ENCODE peak calls at places on chromosomes 16 and 17, in seven cellular contexts. E is left ventricle myocardium inferior, L is testis, V is GM12864, P is spleen, U is heart right ventricle, Q is GM23338. G is an unnamed sample.

GRCh38 chr16:24896439-24896838 is 50.7 kb downstream of the SLC5A11 start:
- DNase-seq in E (no peak), V (peak), L (no peak), U (no peak), P (no peak), Q (no peak), G (no peak)

GRCh38 chr17:3812771-3813170 is 11.8 kb upstream of the ITGAE start:
- DNase-seq in U (no peak), E (no peak), L (peak), V (no peak), Q (no peak), P (no peak), G (no peak)

GRCh38 chr17:45231481-45232116 is 9.9 kb downstream of the FMNL1 start:
- DNase-seq in V (no peak), E (no peak), U (peak), Q (peak), P (peak), L (no peak), G (no peak)

GRCh38 chr16:76583466-76583865 is 306.3 kb downstream of the CNTNAP4 start:
- DNase-seq in E (peak), V (no peak), Q (no peak), U (peak), P (no peak), L (no peak), G (no peak)

GRCh38 chr16:48831081-48831722 is 221.2 kb upstream of the N4BP1 start:
- DNase-seq in P (no peak), V (no peak), Q (peak), L (peak), E (no peak), U (no peak), G (no peak)

GRCh38 chr16:72104905-72105304 is 11.3 kb downstream of the DHX38 start:
- DNase-seq in V (no peak), E (no peak), U (no peak), Q (no peak), L (no peak), P (no peak), G (no peak)

GRCh38 chr16:28183441-28183840 is 28.3 kb downstream of the XPO6 start:
- DNase-seq in P (no peak), V (no peak), L (no peak), Q (no peak), U (no peak), E (no peak), G (no peak)

GRCh38 chr17:81287741-81288430 is 7.2 kb downstream of the SLC38A10 start:
- DNase-seq in Q (no peak), L (no peak), E (no peak), U (no peak), V (no peak), P (no peak), G (no peak)

GRCh38 chr17:57715981-57716380 is 29.1 kb downstream of the CCDC182 start:
- DNase-seq in Q (no peak), L (no peak), P (no peak), E (no peak), U (no peak), V (no peak), G (no peak)

GRCh38 chr16:19899605-19899955 is 14.9 kb upstream of the GPRC5B start:
- DNase-seq in L (no peak), P (no peak), U (no peak), Q (no peak), V (no peak), E (no peak), G (no peak)

GRCh38 chr17:16989230-16989952 is 17.5 kb upstream of the TNFRSF13B start:
- DNase-seq in U (no peak), E (no peak), L (no peak), V (peak), P (no peak), Q (no peak), G (peak)

GRCh38 chr17:83125515-83126274 is 46.3 kb downstream of the METRNL start:
- DNase-seq in Q (no peak), V (no peak), L (peak), U (no peak), E (no peak), P (peak), G (no peak)

GRCh38 chr16:80105160-80105559 is 435.6 kb upstream of the DYNLRB2 start:
- DNase-seq in U (no peak), V (no peak), E (no peak), L (no peak), Q (no peak), P (no peak), G (no peak)

GRCh38 chr17:9192010-9192409 is 170.7 kb downstream of the NTN1 start:
- DNase-seq in L (no peak), E (no peak), P (no peak), V (no peak), Q (no peak), U (no peak), G (no peak)

GRCh38 chr17:74737299-74738050 is 419 bp downstream of the RAB37 start:
- DNase-seq in U (no peak), Q (peak), P (peak), L (no peak), E (no peak), V (no peak), G (peak)

GRCh38 chr16:2331199-2331931 is 9.2 kb downstream of the ABCA3 start:
- DNase-seq in P (no peak), E (no peak), L (no peak), Q (no peak), U (no peak), V (no peak), G (no peak)

GRCh38 chr16:53430363-53430762 is 3.9 kb upstream of the RBL2 start:
- DNase-seq in V (no peak), U (no peak), Q (no peak), E (no peak), P (no peak), L (no peak), G (no peak)

GRCh38 chr17:55298111-55298510 is 33.4 kb downstream of the HLF start:
- DNase-seq in E (no peak), U (no peak), P (no peak), L (no peak), V (no peak), Q (no peak), G (no peak)

GRCh38 chr17:20975566-20975965 is 67.2 kb downstream of the USP22 start:
- DNase-seq in V (no peak), Q (no peak), U (no peak), E (no peak), L (no peak), P (no peak), G (no peak)

GRCh38 chr17:17921192-17922082 is 50.8 kb downstream of the TOM1L2 start:
- DNase-seq in L (no peak), V (no peak), P (no peak), E (no peak), U (no peak), Q (peak), G (no peak)

GRCh38 chr17:68356520-68356919 is 65.2 kb downstream of the ARSG start:
- DNase-seq in L (no peak), V (peak), Q (no peak), P (peak), E (no peak), U (no peak), G (peak)

GRCh38 chr17:73819440-73820395 is 175.5 kb upstream of the SDK2 start:
- DNase-seq in U (no peak), Q (no peak), P (no peak), E (no peak), V (no peak), L (no peak), G (no peak)

GRCh38 chr16:17598968-17599367 is 128.2 kb upstream of the XYLT1 start:
- DNase-seq in Q (no peak), E (no peak), L (no peak), P (no peak), U (no peak), V (no peak), G (no peak)

GRCh38 chr16:84726670-84727467 is 27.1 kb downstream of the USP10 start:
- DNase-seq in Q (peak), L (no peak), E (peak), U (no peak), V (no peak), P (no peak), G (peak)

GRCh38 chr17:50107790-50108414 is 12.8 kb downstream of the PDK2 start:
- DNase-seq in Q (no peak), P (no peak), E (no peak), V (no peak), L (no peak), U (no peak), G (no peak)

GRCh38 chr16:10688291-10688690 is 6.4 kb downstream of the TEKT5 start:
- DNase-seq in E (no peak), L (no peak), P (no peak), Q (no peak), V (no peak), U (no peak), G (no peak)

GRCh38 chr16:3767333-3767977 is 50.1 kb upstream of the TRAP1 start:
- DNase-seq in L (peak), Q (no peak), V (no peak), U (no peak), E (no peak), P (no peak), G (no peak)
- TF ChIP-seq CTCF in L (no peak), Q (no peak), V (no peak), U (no peak), E (no peak), P (no peak), G (no peak)

GRCh38 chr16:89721644-89722391 is 481 bp downstream of the ZNF276 start:
- DNase-seq in Q (peak), E (peak), L (peak), V (no peak), U (peak), P (peak), G (peak)

GRCh38 chr16:89720859-89721643 is at the start of the genes VPS9D1 and ZNF276:
- DNase-seq in E (peak), U (peak), V (no peak), L (peak), P (peak), Q (peak), G (peak)

GRCh38 chr16:89722392-89723278 is 1.3 kb downstream of the ZNF276 start:
- DNase-seq in L (peak), E (peak), Q (peak), P (peak), U (peak), V (peak), G (peak)

GRCh38 chr16:89720520-89720858 is 209 bp downstream of the VPS9D1 start:
- DNase-seq in P (peak), V (no peak), Q (peak), E (peak), U (peak), L (peak), G (no peak)

GRCh38 chr16:89723279-89724250 is 2.2 kb downstream of the ZNF276 start:
- DNase-seq in E (peak), Q (no peak), V (no peak), L (peak), P (peak), U (peak), G (no peak)
- H3K4me3 ChIP-seq in E (peak), Q (no peak), V (peak), L (no peak), P (peak), U (peak), G (peak)

DNA sequence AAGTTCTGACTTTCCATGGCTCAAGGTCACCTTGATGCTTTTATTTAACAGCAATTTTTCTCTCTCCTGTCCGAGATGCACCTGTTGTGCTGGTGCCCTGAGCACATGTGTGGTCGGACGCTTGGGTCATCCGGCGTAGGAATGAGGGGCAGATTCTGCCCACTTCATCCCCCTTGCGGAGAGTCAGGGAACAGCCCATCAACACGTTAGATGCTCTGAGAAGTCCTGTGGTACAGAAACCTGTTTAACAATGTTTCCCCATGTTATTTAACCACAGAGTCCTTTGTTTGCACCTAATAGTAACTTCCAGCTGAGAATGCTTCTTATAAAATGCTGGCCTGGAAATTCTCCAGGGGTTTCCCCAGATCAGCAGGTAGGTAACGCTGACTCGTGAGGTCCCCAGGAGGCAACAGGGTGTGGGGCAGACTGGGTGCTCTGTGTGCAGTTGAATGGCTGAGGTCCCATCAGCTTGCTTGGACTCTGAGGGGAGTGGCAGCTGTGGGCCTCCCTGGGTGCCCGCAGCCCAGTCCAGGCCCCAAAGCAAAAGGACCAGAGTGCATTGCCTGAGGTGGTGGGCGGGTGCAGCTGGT is 17.8 kb downstream of the DOC2B start:
- DNase-seq in L (no peak), Q (peak), E (no peak), P (no peak), U (no peak), V (no peak), G (no peak)
- TF ChIP-seq CTCF in L (no peak), Q (peak), E (no peak), P (no peak), U (no peak), V (no peak), G (peak)

DNA sequence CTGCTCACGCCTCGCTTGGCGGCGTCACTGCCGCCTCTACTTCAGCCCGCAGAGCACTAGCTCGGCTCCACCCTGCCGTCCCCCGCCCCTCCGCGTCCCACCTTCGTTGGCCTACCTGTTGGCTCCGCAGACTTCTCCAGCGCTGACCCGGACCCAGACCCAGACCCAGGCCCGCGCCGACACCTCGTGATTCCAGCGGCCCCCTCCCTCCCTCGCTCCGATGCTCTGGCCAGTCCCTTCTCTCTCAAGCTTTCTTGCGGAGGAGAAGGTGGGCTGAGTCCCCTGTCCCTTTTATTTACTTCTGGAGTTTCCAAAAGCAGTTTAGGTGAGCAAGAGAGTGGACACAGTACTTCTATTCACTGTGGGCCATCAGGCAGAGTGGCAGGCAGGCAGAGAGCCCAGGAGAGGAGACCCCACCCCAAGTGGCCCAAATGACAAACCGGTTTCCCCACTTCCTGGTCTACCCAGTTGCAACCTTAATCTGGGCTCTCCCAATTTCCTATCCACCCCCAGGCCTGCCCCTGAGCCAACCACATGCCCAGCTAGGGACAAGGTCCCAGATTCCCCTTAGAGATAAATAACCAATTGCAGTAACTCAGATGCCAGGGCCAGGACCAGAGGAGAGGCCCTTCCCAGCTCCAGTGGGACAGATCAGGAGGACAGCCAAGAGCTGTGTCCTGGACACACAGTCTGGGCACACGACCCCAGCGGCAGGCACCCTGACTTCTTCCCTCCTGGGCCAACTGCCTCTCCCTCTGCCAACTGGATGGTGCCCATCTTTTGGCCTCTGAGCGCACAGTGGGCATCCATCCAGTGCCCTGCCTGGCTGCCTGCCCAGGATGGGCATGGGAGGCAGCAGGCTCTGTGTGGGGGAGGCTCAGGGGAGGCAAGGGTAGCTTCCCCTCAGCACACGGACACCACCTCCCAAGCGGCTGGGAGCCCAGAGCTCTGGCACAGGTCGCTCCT is 1.2 kb upstream of the SRCIN1 start:
- DNase-seq in U (peak), V (no peak), Q (peak), P (no peak), E (peak), L (peak), G (no peak)
- H3K4me3 ChIP-seq in U (peak), V (peak), Q (peak), P (peak), E (peak), L (peak), G (peak)